ENCODE peak calls at places on chromosome 13, in seven cellular contexts. J, W, O, C, I, Q and K are unnamed samples.

GRCh38 chr13:77056382-77056781 is 29.4 kb upstream of the FBXL3 start:
- DNase-seq in J (no peak), W (no peak), O (no peak), C (no peak), I (no peak), Q (no peak), K (no peak)

GRCh38 chr13:62360609-62361008 is 945.0 kb upstream of the PCDH20 start:
- DNase-seq in J (no peak), W (no peak), O (no peak), C (no peak), I (no peak), Q (no peak), K (no peak)

GRCh38 chr13:112253631-112254030 is 122.5 kb upstream of the SPACA7 start:
- DNase-seq in J (no peak), W (no peak), O (no peak), C (no peak), I (no peak), Q (no peak), K (no peak)

GRCh38 chr13:39773833-39774232 is 118.4 kb downstream of the COG6 start:
- DNase-seq in J (no peak), W (peak), O (no peak), C (peak), I (no peak), Q (no peak), K (no peak)

GRCh38 chr13:78238911-78239310 is 320.3 kb upstream of the EDNRB start:
- DNase-seq in J (no peak), W (no peak), O (no peak), C (peak), I (no peak), Q (no peak), K (no peak)

GRCh38 chr13:63864171-63864902 is 2448.7 kb upstream of the PCDH20 start:
- DNase-seq in J (no peak), W (no peak), O (no peak), C (no peak), I (no peak), Q (no peak), K (no peak)

GRCh38 chr13:66665991-66666390 is 564.1 kb downstream of the PCDH9 start:
- DNase-seq in J (peak), W (peak), O (no peak), C (peak), I (no peak), Q (no peak), K (no peak)

GRCh38 chr13:36054041-36054440 is 77.1 kb downstream of the DCLK1 start:
- DNase-seq in J (no peak), W (no peak), O (no peak), C (no peak), I (no peak), Q (no peak), K (no peak)

GRCh38 chr13:40096357-40096911 is 441.0 kb downstream of the COG6 start:
- DNase-seq in J (peak), W (no peak), O (no peak), C (no peak), I (no peak), Q (no peak), K (peak)

GRCh38 chr13:28493740-28494536 is 990 bp downstream of the FLT1 start:
- DNase-seq in J (no peak), W (no peak), O (no peak), C (no peak), I (no peak), Q (no peak), K (no peak)

GRCh38 chr13:110546933-110547332 is 14.6 kb downstream of the RAB20 start:
- DNase-seq in J (no peak), W (peak), O (no peak), C (peak), I (no peak), Q (peak), K (no peak)

GRCh38 chr13:47564041-47564440 is 437.0 kb downstream of the SUCLA2 start:
- DNase-seq in J (no peak), W (no peak), O (no peak), C (no peak), I (no peak), Q (no peak), K (no peak)

GRCh38 chr13:99182439-99182838 is 18.2 kb upstream of the UBAC2 start:
- DNase-seq in J (no peak), W (no peak), O (no peak), C (no peak), I (no peak), Q (no peak), K (no peak)

GRCh38 chr13:114164681-114165429 is 14.2 kb upstream of the CFAP97D2 start:
- DNase-seq in J (no peak), W (no peak), O (no peak), C (no peak), I (no peak), Q (no peak), K (no peak)

GRCh38 chr13:53242015-53242414 is 213.4 kb downstream of the OLFM4 start:
- DNase-seq in J (peak), W (no peak), O (no peak), C (no peak), I (no peak), Q (no peak), K (no peak)

GRCh38 chr13:33401238-33401637 is 115.7 kb upstream of the STARD13 start:
- DNase-seq in J (peak), W (no peak), O (no peak), C (no peak), I (no peak), Q (no peak), K (no peak)